ENCODE peak calls at places on chromosomes 1 and 21, in eight cellular contexts. L is activated naive CD4-positive, alpha-beta T cell treated with anti-CD3 and anti-CD28 coated beads, Interleukin-2, amount 10 ng/mL, durations not matched to agents 7 days and 5 days; W is T-helper 9 cell; D is activated T-cell treated with anti-CD3 and anti-CD28 coated beads for 1 hour; I is lower leg skin; T is H7; Y is RPMI8226; K is stimulated activated CD4-positive, alpha-beta T cell treated with anti-CD3 and anti-CD28 coated beads, Interleukin-4, amount 100 ng/mL, for 48 hours. G is an unnamed sample.

GRCh38 chr1:147641695-147642592 is 28.4 kb downstream of the ACP6 start:
- DNase-seq in L (peak; percentile 63), W (peak; percentile 35), D (peak; percentile 30), I (peak; percentile 41), T (peak; percentile 77), Y (peak; percentile 73), K (peak; percentile 47), G (peak; percentile 9)

GRCh38 chr1:94119796-94120590 is 955 bp downstream of the ABCA4 start:
- DNase-seq in L (no peak), W (no peak), D (no peak), I (no peak), T (peak; percentile 47), Y (no peak), K (no peak), G (no peak)

GRCh38 chr21:36696390-36696639 is 2.6 kb upstream of the SIM2 start:
- DNase-seq in L (no peak), W (no peak), D (no peak), I (no peak), T (peak; percentile 59), Y (no peak), K (no peak), G (no peak)

GRCh38 chr1:111448918-111449702 is at the start of the genes ATP5PB and WDR77:
- DNase-seq in L (peak; percentile 95), W (peak; percentile 79), D (peak; percentile 72), I (peak; percentile 96), T (peak; percentile 95), Y (peak; percentile 97), K (peak; percentile 87), G (peak; percentile 98)

GRCh38 chr1:3717041-3717714 is 35.1 kb upstream of the CCDC27 start:
- DNase-seq in L (no peak), W (no peak), D (no peak), I (peak; percentile 48), T (peak; percentile 86), Y (no peak), K (no peak), G (no peak)

GRCh38 chr1:51313961-51314777 is 16.2 kb downstream of the TTC39A start:
- DNase-seq in L (no peak), W (no peak), D (no peak), I (no peak), T (no peak), Y (no peak), K (no peak), G (no peak)

GRCh38 chr1:39317910-39318633 is 113.6 kb downstream of the MACF1 start:
- DNase-seq in L (no peak), W (no peak), D (no peak), I (no peak), T (no peak), Y (no peak), K (no peak), G (no peak)

GRCh38 chr1:239993333-239993732 is 98.3 kb upstream of the FMN2 start:
- DNase-seq in L (no peak), W (no peak), D (no peak), I (no peak), T (no peak), Y (no peak), K (no peak), G (no peak)

GRCh38 chr1:72649974-72650373 is 367.6 kb upstream of the NEGR1 start:
- DNase-seq in L (no peak), W (no peak), D (no peak), I (no peak), T (no peak), Y (no peak), K (no peak), G (no peak)

GRCh38 chr1:187715483-187715882 is 886.7 kb downstream of the PLA2G4A start:
- DNase-seq in L (no peak), W (no peak), D (no peak), I (no peak), T (no peak), Y (no peak), K (no peak), G (no peak)

GRCh38 chr1:186304982-186305949 is 69.8 kb downstream of the TPR start:
- DNase-seq in L (peak; percentile 44), W (no peak), D (no peak), I (no peak), T (peak; percentile 46), Y (peak; percentile 51), K (no peak), G (no peak)

GRCh38 chr1:209513226-209513625 is 70.3 kb upstream of the CAMK1G start:
- DNase-seq in L (no peak), W (no peak), D (no peak), I (no peak), T (peak; percentile 50), Y (peak; percentile 26), K (no peak), G (peak; percentile 2)

GRCh38 chr1:178005450-178005849 is 35.6 kb upstream of the SEC16B start:
- DNase-seq in L (no peak), W (no peak), D (no peak), I (no peak), T (no peak), Y (no peak), K (no peak), G (no peak)

G was measured in GM18507.